ENCODE peak calls at places on chromosomes 5 and 9, in nine cellular contexts. G is tibial nerve, L is lower lobe of right lung, N is HCT116, Y is testis, J is cardiac muscle cell, X is adipocyte, A is Peyer's patch, B is right lobe of liver. S is an unnamed sample. For H3K27me3 and H3K4me1, the result is how much of the 10 kb centered on the place peaks cover.

GRCh38 chr9:16499866-16500265 is 370.6 kb downstream of the BNC2 start:
- DNase-seq in N (no peak), B (no peak), Y (no peak), X (no peak), L (no peak), A (no peak), J (no peak), G (no peak), S (no peak)

GRCh38 chr9:115289757-115290208 is 171.8 kb upstream of the TNC start:
- DNase-seq in J (no peak), A (no peak), X (no peak), L (no peak), Y (no peak), G (no peak), B (no peak), N (no peak), S (no peak)

GRCh38 chr9:2469681-2470141 is 151.9 kb upstream of the VLDLR start:
- DNase-seq in X (no peak), G (peak), B (peak), N (no peak), J (peak), Y (peak), A (no peak), L (peak), S (no peak)

GRCh38 chr9:2307480-2307879 is 292.3 kb downstream of the SMARCA2 start:
- DNase-seq in A (no peak), X (peak), L (no peak), N (no peak), J (no peak), G (no peak), B (no peak), Y (no peak), S (no peak)

GRCh38 chr5:143124593-143124992 is 278.9 kb downstream of the NR3C1 start:
- DNase-seq in G (no peak), J (no peak), X (no peak), N (no peak), B (no peak), L (no peak), A (no peak), Y (no peak), S (no peak)

GRCh38 chr9:126991170-126991569 is 76.6 kb downstream of the RALGPS1 start:
- DNase-seq in L (no peak), N (no peak), A (no peak), G (no peak), J (no peak), B (no peak), X (no peak), Y (no peak), S (no peak)

GRCh38 chr5:68459500-68460139 is 244.1 kb downstream of the PIK3R1 start:
- DNase-seq in B (no peak), X (no peak), A (no peak), L (no peak), Y (no peak), J (no peak), G (no peak), N (no peak), S (no peak)

GRCh38 chr9:35798658-35799366 is 7.4 kb downstream of the NPR2 start:
- DNase-seq in A (no peak), B (no peak), J (no peak), Y (no peak), N (no peak), L (no peak), G (no peak), X (peak), S (no peak)

GRCh38 chr5:122849746-122850145 is 4.3 kb downstream of the SNX24 start:
- DNase-seq in J (peak), Y (no peak), X (no peak), B (no peak), L (no peak), A (no peak), G (no peak), N (no peak), S (no peak)

GRCh38 chr5:120014535-120014934 is 385.2 kb downstream of the FAM170A start:
- DNase-seq in X (no peak), J (no peak), B (no peak), G (no peak), L (no peak), Y (no peak), N (no peak), A (no peak), S (no peak)

GRCh38 chr9:347667-348292 is 133.1 kb downstream of the DOCK8 start:
- DNase-seq in G (no peak), N (peak), J (peak), B (no peak), A (no peak), L (no peak), Y (no peak), X (peak), S (no peak)

GRCh38 chr9:127122176-127123151 is at the start of gene ANGPTL2:
- DNase-seq in L (peak), A (peak), Y (peak), B (peak), J (peak), N (no peak), X (peak), G (peak), S (peak)

GRCh38 chr5:140796718-140797095 is 2.1 kb downstream of the PCDHA2 start:
- DNase-seq in L (no peak), B (no peak), X (no peak), Y (no peak), G (no peak), N (no peak), J (no peak), A (no peak), S (no peak)

GRCh38 chr5:140791111-140791510 is 3.5 kb upstream of the PCDHA2 start:
- DNase-seq in G (no peak), L (no peak), B (no peak), X (no peak), N (no peak), Y (no peak), J (no peak), A (no peak), S (no peak)

GRCh38 chr5:140800816-140801493 is at the start of gene PCDHA3:
- DNase-seq in B (no peak), X (peak), G (no peak), A (no peak), L (no peak), N (no peak), Y (peak), J (no peak), S (no peak)

GRCh38 chr5:140794594-140795258 is at the start of gene PCDHA2:
- DNase-seq in N (no peak), L (no peak), Y (no peak), X (peak), B (no peak), G (no peak), J (peak), A (no peak), S (no peak)

DNA sequence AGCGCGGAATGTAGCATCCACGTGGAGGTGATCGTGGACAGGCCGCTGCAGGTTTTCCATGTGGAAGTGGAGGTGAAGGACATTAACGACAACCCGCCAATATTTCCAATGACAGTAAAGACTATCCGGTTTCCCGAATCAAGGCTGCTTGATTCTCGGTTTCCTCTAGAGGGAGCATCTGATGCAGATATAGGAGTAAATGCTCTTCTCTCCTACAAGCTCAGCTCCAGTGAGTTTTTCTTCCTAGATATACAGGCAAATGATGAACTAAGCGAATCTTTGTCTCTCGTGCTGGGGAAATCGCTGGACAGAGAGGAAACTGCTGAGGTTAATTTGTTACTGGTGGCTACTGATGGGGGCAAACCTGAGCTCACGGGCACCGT is 598 bp downstream of the PCDHA2 start:
- DNase-seq in N (no peak), A (no peak), B (no peak), L (no peak), X (peak), G (no peak), Y (no peak), J (peak), S (no peak)
- H3K4me3 ChIP-seq in N (no peak), A (no peak), B (no peak), L (peak), X (no peak), G (no peak), Y (no peak), J (peak), S (no peak)

GRCh38 chr5:178455480-178455835 is 134.7 kb downstream of the COL23A1 start:
- DNase-seq in L (no peak), J (no peak), G (no peak), N (no peak), A (no peak), Y (no peak), B (no peak), X (no peak), S (no peak)

GRCh38 chr5:178457471-178457870 is 132.7 kb downstream of the COL23A1 start:
- DNase-seq in B (no peak), X (no peak), L (no peak), G (no peak), A (no peak), N (no peak), J (no peak), Y (no peak), S (no peak)

GRCh38 chr5:178460598-178461425 is 129.4 kb downstream of the COL23A1 start:
- DNase-seq in J (peak), N (peak), L (peak), X (peak), G (peak), B (peak), A (peak), Y (peak), S (peak)

GRCh38 chr5:178460174-178460573 is 130.0 kb downstream of the COL23A1 start:
- DNase-seq in J (no peak), L (no peak), Y (no peak), G (no peak), B (no peak), A (no peak), N (no peak), X (no peak), S (no peak)

DNA sequence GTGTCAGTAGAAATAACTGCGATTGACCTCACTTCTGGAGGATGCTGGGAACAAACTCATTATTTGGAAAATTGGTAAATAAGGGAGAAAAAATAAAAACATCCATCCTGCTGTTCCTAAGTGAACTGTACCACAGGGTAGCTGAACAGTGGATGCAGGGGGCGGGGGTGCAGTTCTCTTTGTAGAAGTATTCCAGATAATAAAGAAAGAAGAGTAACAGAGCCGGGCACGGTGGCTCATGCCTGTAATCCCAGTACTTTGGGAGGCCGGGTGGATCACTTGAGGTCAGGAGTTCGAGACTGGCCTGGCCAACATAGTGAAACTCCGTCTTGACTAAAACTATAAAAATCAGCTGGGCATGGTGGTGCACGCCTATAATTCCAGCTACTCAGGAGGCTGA is 132.1 kb downstream of the COL23A1 start:
- DNase-seq in G (no peak), A (peak), Y (no peak), X (no peak), J (no peak), N (no peak), B (no peak), L (no peak), S (no peak)
- H3K27me3 ChIP-seq in G (under half), A (under half), Y (under half), X (under half), J (under half), N (under half), B (under half), L (under half), S (under half)

GRCh38 chr9:128150594-128151342 is 1.5 kb downstream of the LCN2 start:
- DNase-seq in Y (no peak), G (no peak), N (peak), X (no peak), A (no peak), B (no peak), L (peak), J (peak), S (no peak)

GRCh38 chr9:128151343-128152132 is 2.3 kb downstream of the LCN2 start:
- DNase-seq in B (no peak), A (no peak), J (no peak), G (no peak), L (peak), Y (no peak), X (no peak), N (no peak), S (no peak)

GRCh38 chr9:128148509-128149000 is 698 bp upstream of the LCN2 start:
- DNase-seq in X (no peak), B (no peak), G (no peak), L (no peak), Y (no peak), J (no peak), A (no peak), N (no peak), S (no peak)

GRCh38 chr9:128149951-128150593 is 819 bp downstream of the LCN2 start:
- DNase-seq in A (no peak), Y (no peak), B (no peak), L (peak), J (no peak), N (no peak), G (no peak), X (no peak), S (no peak)

GRCh38 chr9:128149001-128149701 is at the start of gene LCN2:
- DNase-seq in L (peak), J (no peak), B (peak), A (no peak), Y (no peak), N (peak), G (no peak), X (no peak), S (peak)
- H3K4me1 ChIP-seq in L (under half), J (under half), B (under half), A (under half), Y (under half), N (under half), G (under half), X (under half), S (under half)

GRCh38 chr5:57841671-57842375 is 359.2 kb upstream of the ACTBL2 start:
- DNase-seq in G (no peak), B (no peak), J (peak), L (no peak), X (peak), A (no peak), N (peak), Y (no peak), S (no peak)
- H3K4me3 ChIP-seq in G (no peak), B (no peak), J (no peak), L (no peak), X (peak), A (no peak), N (peak), Y (no peak), S (no peak)

DNA sequence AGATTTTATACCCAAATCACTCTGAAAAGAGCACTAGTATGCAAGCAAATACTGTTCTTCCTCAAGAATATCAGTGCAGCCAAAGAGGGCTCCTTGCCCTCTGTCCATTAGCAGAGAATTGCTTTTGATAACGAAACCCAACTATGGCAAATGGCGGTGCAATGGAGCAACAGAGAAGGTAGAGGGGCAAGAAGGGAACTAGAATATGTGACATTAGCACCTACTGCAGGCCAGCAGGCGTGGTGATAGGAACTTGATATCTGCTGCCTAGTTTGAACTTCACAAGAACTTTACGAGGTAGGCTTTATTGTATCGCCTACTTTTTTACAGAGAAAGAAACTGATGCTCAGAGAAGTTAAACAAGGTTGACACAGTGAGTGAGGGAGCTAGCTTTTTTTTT is 66.1 kb downstream of the APBA1 start:
- DNase-seq in X (no peak), L (no peak), Y (no peak), B (no peak), N (no peak), A (no peak), J (no peak), G (no peak), S (no peak)
- H3K27me3 ChIP-seq in X (under half), L (under half), Y (under half), B (under half), N (under half), A (under half), J (under half), G (under half), S (under half)

DNA sequence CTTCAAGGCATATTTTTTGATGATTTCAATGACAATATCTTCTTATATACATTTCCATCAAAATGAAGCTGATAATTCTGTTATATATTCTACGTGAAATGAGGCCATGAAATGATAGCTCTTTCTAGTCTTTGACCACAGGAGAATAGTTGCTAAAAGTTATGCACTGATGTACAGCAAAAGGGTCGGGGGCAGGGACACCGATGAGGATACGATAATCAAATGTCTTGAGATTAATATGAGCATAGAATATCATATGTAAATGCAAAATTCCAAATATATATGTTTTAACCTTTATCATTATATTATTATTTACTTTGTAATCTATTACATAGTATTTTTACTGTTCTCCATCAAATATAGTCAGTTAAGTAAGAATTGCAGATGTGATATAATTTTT is 264.8 kb downstream of the KIAA0825 start:
- DNase-seq in L (no peak), B (no peak), G (no peak), J (no peak), Y (no peak), A (no peak), X (no peak), N (no peak), S (no peak)
- H3K4me1 ChIP-seq in L (under half), B (under half), G (under half), J (under half), Y (under half), A (under half), X (under half), N (under half), S (under half)

GRCh38 chr5:128631771-128632170 is 93.7 kb upstream of the FBN2 start:
- DNase-seq in X (no peak), Y (no peak), G (no peak), L (no peak), B (no peak), N (no peak), J (no peak), A (no peak), S (no peak)

GRCh38 chr5:128629162-128629561 is 91.1 kb upstream of the FBN2 start:
- DNase-seq in Y (no peak), B (no peak), N (no peak), J (peak), G (no peak), L (no peak), A (no peak), X (peak), S (no peak)

GRCh38 chr5:128630078-128630575 is 92.1 kb upstream of the FBN2 start:
- DNase-seq in L (no peak), B (no peak), N (no peak), G (no peak), X (no peak), Y (no peak), A (no peak), J (no peak), S (no peak)

GRCh38 chr5:128635379-128635778 is 97.3 kb upstream of the FBN2 start:
- DNase-seq in A (no peak), Y (no peak), G (no peak), J (no peak), B (no peak), N (no peak), L (no peak), X (no peak), S (no peak)

DNA sequence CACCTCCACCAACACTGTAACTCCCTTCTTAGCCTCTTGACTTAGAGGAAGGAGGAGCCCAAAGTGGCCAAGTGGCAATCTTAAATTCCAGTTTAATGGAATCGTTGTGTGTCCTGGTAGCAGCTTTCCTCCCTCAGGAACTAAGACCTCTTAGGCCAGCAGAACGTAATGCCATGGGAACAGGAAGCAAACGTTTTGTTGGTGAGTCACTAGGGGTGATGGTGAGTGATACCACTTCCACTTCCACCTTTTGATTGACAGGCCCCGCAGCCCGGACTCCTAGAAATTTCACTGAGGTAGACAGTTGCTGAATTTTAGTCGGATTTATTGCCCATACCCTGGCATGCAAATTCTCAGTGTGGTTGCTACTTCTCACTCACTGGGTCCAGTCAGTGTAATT is 94.2 kb upstream of the FBN2 start:
- DNase-seq in N (no peak), Y (no peak), A (no peak), L (no peak), B (no peak), J (no peak), X (no peak), G (no peak), S (no peak)
- H3K4me3 ChIP-seq in N (no peak), Y (no peak), A (no peak), L (no peak), B (no peak), J (no peak), X (no peak), G (no peak), S (no peak)

GRCh38 chr9:134371731-134372130 is 45.5 kb downstream of the RXRA start:
- DNase-seq in L (peak), J (no peak), A (no peak), G (peak), X (no peak), B (peak), Y (peak), N (no peak), S (peak)

GRCh38 chr9:134373953-134374300 is 47.7 kb downstream of the RXRA start:
- DNase-seq in L (no peak), Y (no peak), N (no peak), G (no peak), B (peak), J (no peak), A (no peak), X (no peak), S (no peak)

GRCh38 chr9:134374301-134375010 is 48.2 kb downstream of the RXRA start:
- DNase-seq in X (no peak), B (peak), Y (peak), N (no peak), J (no peak), L (peak), A (no peak), G (no peak), S (no peak)

GRCh38 chr9:134372621-134373267 is 46.5 kb downstream of the RXRA start:
- DNase-seq in X (no peak), B (peak), N (no peak), G (no peak), Y (peak), A (no peak), L (peak), J (no peak), S (no peak)

GRCh38 chr9:134373269-134373668 is 47.0 kb downstream of the RXRA start:
- DNase-seq in X (no peak), L (no peak), B (no peak), G (no peak), J (no peak), N (no peak), A (no peak), Y (no peak), S (no peak)
- H3K27me3 ChIP-seq in X (under half), L (under half), B (under half), G (under half), J (under half), N (under half), A (under half), Y (under half), S (under half)

GRCh38 chr9:86351897-86352296 is 2.3 kb downstream of the TUT7 start:
- DNase-seq in X (no peak), N (no peak), J (no peak), A (no peak), Y (no peak), L (no peak), G (no peak), B (no peak), S (no peak)

GRCh38 chr9:86354882-86355399 is 731 bp upstream of the TUT7 start:
- DNase-seq in X (no peak), N (no peak), Y (no peak), L (no peak), J (no peak), B (no peak), G (no peak), A (no peak), S (no peak)

GRCh38 chr9:86354048-86354881 is at the start of gene TUT7:
- DNase-seq in G (peak), Y (peak), X (peak), N (peak), J (peak), L (peak), B (peak), A (peak), S (peak)

GRCh38 chr9:86353591-86354047 is 591 bp downstream of the TUT7 start:
- DNase-seq in G (no peak), A (no peak), B (no peak), Y (no peak), L (no peak), N (no peak), J (peak), X (no peak), S (no peak)

GRCh38 chr9:86352440-86353106 is 1.6 kb downstream of the TUT7 start:
- DNase-seq in A (no peak), B (no peak), X (no peak), N (no peak), L (no peak), Y (no peak), G (no peak), J (no peak), S (no peak)
- H3K4me1 ChIP-seq in A (under half), B (under half), X (half or more), N (under half), L (half or more), Y (under half), G (under half), J (under half), S (under half)